ENCODE peak calls at places on chromosomes 5 and 9, in eight cellular contexts. X is A549, I is GM12878, C is SK-N-SH, J is HCT116, W is HepG2, M is H1, O is K562. L is an unnamed sample.

GRCh38 chr9:135959814-135960213 is 1.4 kb downstream of the UBAC1 start:
- DNase-seq in I (no peak), W (no peak), X (no peak), M (no peak), C (no peak), O (no peak), J (no peak), L (no peak)

GRCh38 chr9:128068656-128069221 is 707 bp downstream of the SLC25A25 start:
- DNase-seq in W (no peak), I (no peak), O (no peak), C (peak), X (no peak), J (no peak), M (no peak), L (no peak)

GRCh38 chr5:55172051-55172899 is 702 bp downstream of the CDC20B start:
- DNase-seq in W (peak), C (peak), X (peak), M (no peak), O (peak), I (peak), J (peak), L (peak)

GRCh38 chr5:56588636-56589485 is 226.5 kb upstream of the MAP3K1 start:
- DNase-seq in J (no peak), O (no peak), W (no peak), M (no peak), X (no peak), I (peak), C (no peak), L (no peak)

GRCh38 chr5:39148983-39149534 is 70.3 kb downstream of the FYB1 start:
- DNase-seq in J (peak), X (no peak), C (no peak), I (no peak), M (no peak), O (no peak), W (peak), L (peak)

GRCh38 chr9:89541798-89542197 is 43.9 kb upstream of the SEMA4D start:
- DNase-seq in I (no peak), O (no peak), W (no peak), M (no peak), J (no peak), C (no peak), X (no peak), L (no peak)

GRCh38 chr5:139104577-139105271 is 93.4 kb downstream of the SIL1 start:
- DNase-seq in I (no peak), O (no peak), C (no peak), X (no peak), W (no peak), J (no peak), M (no peak), L (peak)

GRCh38 chr5:73311291-73312110 is 137.1 kb downstream of the FOXD1 start:
- DNase-seq in C (no peak), W (no peak), I (no peak), X (no peak), J (no peak), O (no peak), M (no peak), L (peak)

GRCh38 chr5:110377411-110378392 is 348.8 kb downstream of the TMEM232 start:
- DNase-seq in M (no peak), I (no peak), O (no peak), X (no peak), W (no peak), J (no peak), C (no peak), L (peak)

GRCh38 chr5:65928860-65929259 is 2.5 kb downstream of the ERBIN start:
- DNase-seq in I (no peak), M (no peak), J (no peak), X (no peak), O (no peak), C (no peak), W (no peak), L (no peak)

GRCh38 chr5:172600571-172600970 is 40.5 kb upstream of the NEURL1B start:
- DNase-seq in W (no peak), O (no peak), J (no peak), X (no peak), I (no peak), M (no peak), C (no peak), L (no peak)

GRCh38 chr5:172603425-172603824 is 37.6 kb upstream of the NEURL1B start:
- DNase-seq in M (no peak), W (no peak), J (no peak), I (no peak), C (no peak), O (no peak), X (no peak), L (peak)

GRCh38 chr5:172606156-172606785 is 34.8 kb upstream of the NEURL1B start:
- DNase-seq in O (no peak), I (no peak), M (no peak), W (no peak), C (no peak), J (no peak), X (no peak), L (no peak)

GRCh38 chr5:172605466-172605865 is 35.6 kb upstream of the NEURL1B start:
- DNase-seq in M (no peak), I (no peak), W (no peak), J (no peak), O (no peak), C (no peak), X (no peak), L (no peak)

GRCh38 chr5:172602712-172603289 is 38.3 kb upstream of the NEURL1B start:
- DNase-seq in X (no peak), I (no peak), M (no peak), O (no peak), W (no peak), J (no peak), C (no peak), L (no peak)
- TF ChIP-seq RAD21 in X (no peak), I (no peak), M (no peak), O (no peak), W (no peak), J (no peak), C (no peak), L (no peak)

DNA sequence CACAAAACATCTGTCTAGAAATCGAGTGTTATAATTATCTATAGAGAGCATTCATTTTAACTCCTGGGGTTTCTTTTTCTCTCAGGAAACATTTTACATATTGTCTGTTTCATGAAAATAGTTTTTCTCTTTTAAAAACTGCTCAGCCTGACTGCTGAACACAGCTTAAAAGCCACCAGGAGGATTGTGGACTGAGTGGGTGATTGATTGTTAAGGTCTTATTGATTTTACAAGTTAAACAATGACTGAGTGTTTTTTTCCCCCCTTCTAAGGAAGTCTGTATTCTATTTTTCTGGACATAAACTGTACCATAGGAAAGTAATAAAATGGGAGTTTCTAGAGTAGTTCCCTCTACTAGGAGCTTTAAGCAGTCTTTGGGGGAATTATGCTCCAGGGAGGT is 463.8 kb downstream of the PRR16 start:
- DNase-seq in C (no peak), O (no peak), W (no peak), J (no peak), X (no peak), M (no peak), I (no peak), L (no peak)
- TF ChIP-seq RAD21 in C (no peak), O (no peak), W (no peak), J (no peak), X (no peak), M (no peak), I (no peak), L (no peak)

DNA sequence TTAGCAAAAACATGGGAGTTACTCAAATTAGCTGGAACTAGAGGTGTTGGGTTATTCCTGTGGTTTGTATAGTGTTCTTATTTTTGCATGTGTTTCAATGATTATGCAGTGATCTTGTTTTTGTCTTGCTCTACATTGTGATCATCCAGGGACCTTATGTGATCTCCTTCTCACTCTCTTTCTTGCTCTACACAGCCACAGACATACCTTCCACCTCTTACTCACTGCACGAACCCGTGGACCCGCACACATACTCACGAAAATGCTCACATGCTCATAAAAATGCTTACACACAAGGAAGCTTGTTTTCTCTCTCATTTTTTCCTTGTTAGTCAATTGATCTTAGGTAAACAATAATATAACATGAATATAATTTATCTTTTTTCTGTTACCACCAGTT is 187.1 kb downstream of the KDM4C start:
- DNase-seq in C (no peak), O (no peak), J (no peak), X (no peak), W (no peak), M (no peak), I (no peak), L (peak)
- TF ChIP-seq RAD21 in C (no peak), O (no peak), J (no peak), X (no peak), W (no peak), M (no peak), I (no peak), L (no peak)

GRCh38 chr5:62256161-62257017 is 49.6 kb upstream of the KIF2A start:
- DNase-seq in X (no peak), W (no peak), I (no peak), M (no peak), C (peak), J (no peak), O (peak), L (no peak)
- TF ChIP-seq RAD21 in X (no peak), W (no peak), I (no peak), M (no peak), C (no peak), J (no peak), O (no peak), L (no peak)

GRCh38 chr5:148268556-148268955 is at the start of gene SPINK13:
- DNase-seq in C (no peak), I (no peak), O (no peak), J (peak), W (peak), X (no peak), M (no peak), L (peak)
- TF ChIP-seq RAD21 in C (no peak), I (no peak), O (no peak), J (no peak), W (no peak), X (no peak), M (no peak), L (no peak)

L was measured in IMR-90.